ENCODE peak calls at places on chromosomes 4 and X, in seven cellular contexts. One of them, this sample, is unnamed.
A peak's percentile ranks its signal among the peaks of the same experiment; 100 is the strongest.

GRCh38 chrX:136619889-136620505 is 28.0 kb upstream of the CD40LG start:
- DNase-seq in HTR-8/SVneo: no peak
- DNase-seq in HT1080: peak; percentile 25
- DNase-seq in tibial nerve: no peak
- DNase-seq in left cardiac atrium: no peak
- DNase-seq in HT-29: no peak
- DNase-seq in M059J: no peak
- DNase-seq in this sample: no peak

GRCh38 chr4:161629694-161630441 is 533.9 kb downstream of the FSTL5 start:
- DNase-seq in HTR-8/SVneo: peak; percentile 25
- DNase-seq in HT1080: peak; percentile 1
- DNase-seq in tibial nerve: no peak
- DNase-seq in left cardiac atrium: no peak
- DNase-seq in HT-29: no peak
- DNase-seq in M059J: peak; percentile 89
- DNase-seq in this sample: no peak

GRCh38 chr4:41866799-41867677 is 68.2 kb upstream of the TMEM33 start:
- DNase-seq in HTR-8/SVneo: no peak
- DNase-seq in HT1080: no peak
- DNase-seq in tibial nerve: no peak
- DNase-seq in left cardiac atrium: no peak
- DNase-seq in HT-29: no peak
- DNase-seq in M059J: no peak
- DNase-seq in this sample: no peak

GRCh38 chr4:3791910-3792542 is 25.8 kb downstream of the ADRA2C start:
- DNase-seq in HTR-8/SVneo: peak; percentile 47
- DNase-seq in HT1080: peak; percentile 13
- DNase-seq in tibial nerve: no peak
- DNase-seq in left cardiac atrium: peak; percentile 36
- DNase-seq in HT-29: peak; percentile 41
- DNase-seq in M059J: peak; percentile 18
- DNase-seq in this sample: peak; percentile 36

GRCh38 chrX:46642145-46642544 is 68.6 kb downstream of the CHST7 start:
- DNase-seq in HTR-8/SVneo: peak; percentile 8
- DNase-seq in HT1080: peak; percentile 13
- DNase-seq in tibial nerve: no peak
- DNase-seq in left cardiac atrium: peak; percentile 28
- DNase-seq in HT-29: peak; percentile 60
- DNase-seq in M059J: peak; percentile 36
- DNase-seq in this sample: no peak

GRCh38 chrX:70454441-70455365 is 10.1 kb downstream of the DLG3 start:
- DNase-seq in HTR-8/SVneo: peak; percentile 93
- DNase-seq in HT1080: peak; percentile 19
- DNase-seq in tibial nerve: peak; percentile 34
- DNase-seq in left cardiac atrium: peak; percentile 76
- DNase-seq in HT-29: peak; percentile 91
- DNase-seq in M059J: peak; percentile 32
- DNase-seq in this sample: peak; percentile 85

GRCh38 chr4:78056265-78057129 is 626 bp upstream of the FRAS1 start:
- DNase-seq in HTR-8/SVneo: peak; percentile 39
- DNase-seq in HT1080: peak; percentile 87
- DNase-seq in tibial nerve: peak; percentile 57
- DNase-seq in left cardiac atrium: peak; percentile 78
- DNase-seq in HT-29: peak; percentile 98
- DNase-seq in M059J: peak; percentile 77
- DNase-seq in this sample: peak; percentile 63

GRCh38 chr4:15893967-15894366 is 44.6 kb downstream of the FGFBP1 start:
- DNase-seq in HTR-8/SVneo: peak; percentile 68
- DNase-seq in HT1080: peak; percentile 95
- DNase-seq in tibial nerve: no peak
- DNase-seq in left cardiac atrium: no peak
- DNase-seq in HT-29: peak; percentile 86
- DNase-seq in M059J: peak; percentile 99
- DNase-seq in this sample: no peak

GRCh38 chrX:101685923-101686322 is 26.3 kb upstream of the ARMCX2 start:
- DNase-seq in HTR-8/SVneo: no peak
- DNase-seq in HT1080: no peak
- DNase-seq in tibial nerve: no peak
- DNase-seq in left cardiac atrium: no peak
- DNase-seq in HT-29: no peak
- DNase-seq in M059J: no peak
- DNase-seq in this sample: no peak

GRCh38 chr4:84451546-84451945 is 47.5 kb downstream of the NKX6-1 start:
- DNase-seq in HTR-8/SVneo: no peak
- DNase-seq in HT1080: peak; percentile 5
- DNase-seq in tibial nerve: no peak
- DNase-seq in left cardiac atrium: no peak
- DNase-seq in HT-29: peak; percentile 20
- DNase-seq in M059J: no peak
- DNase-seq in this sample: no peak

GRCh38 chr4:6769984-6770420 is 12.5 kb upstream of the KIAA0232 start:
- DNase-seq in HTR-8/SVneo: no peak
- DNase-seq in HT1080: no peak
- DNase-seq in tibial nerve: no peak
- DNase-seq in left cardiac atrium: no peak
- DNase-seq in HT-29: no peak
- DNase-seq in M059J: no peak
- DNase-seq in this sample: no peak

GRCh38 chrX:120380699-120381098 is 18.8 kb downstream of the ATP1B4 start:
- DNase-seq in HTR-8/SVneo: no peak
- DNase-seq in HT1080: peak; percentile 28
- DNase-seq in tibial nerve: no peak
- DNase-seq in left cardiac atrium: no peak
- DNase-seq in HT-29: peak; percentile 48
- DNase-seq in M059J: peak; percentile 58
- DNase-seq in this sample: no peak

GRCh38 chr4:95728145-95728544 is 111.7 kb upstream of the PDHA2 start:
- DNase-seq in HTR-8/SVneo: no peak
- DNase-seq in HT1080: no peak
- DNase-seq in tibial nerve: no peak
- DNase-seq in left cardiac atrium: peak; percentile 20
- DNase-seq in HT-29: no peak
- DNase-seq in M059J: peak; percentile 75
- DNase-seq in this sample: peak; percentile 43

GRCh38 chrX:63754860-63755579 is 30.0 kb downstream of the ARHGEF9 start:
- DNase-seq in HTR-8/SVneo: peak; percentile 38
- DNase-seq in HT1080: peak; percentile 95
- DNase-seq in tibial nerve: peak; percentile 79
- DNase-seq in left cardiac atrium: peak; percentile 93
- DNase-seq in HT-29: peak; percentile 81
- DNase-seq in M059J: peak; percentile 96
- DNase-seq in this sample: peak; percentile 89

GRCh38 chrX:68462197-68462596 is 28.9 kb upstream of the OPHN1 start:
- DNase-seq in HTR-8/SVneo: no peak
- DNase-seq in HT1080: peak; percentile 26
- DNase-seq in tibial nerve: no peak
- DNase-seq in left cardiac atrium: no peak
- DNase-seq in HT-29: no peak
- DNase-seq in M059J: peak; percentile 78
- DNase-seq in this sample: no peak

GRCh38 chr4:187393546-187394344 is 601.8 kb upstream of the ZFP42 start:
- DNase-seq in HTR-8/SVneo: no peak
- DNase-seq in HT1080: no peak
- DNase-seq in tibial nerve: no peak
- DNase-seq in left cardiac atrium: no peak
- DNase-seq in HT-29: no peak
- DNase-seq in M059J: no peak
- DNase-seq in this sample: no peak

GRCh38 chrX:103845165-103845653 is 13.2 kb upstream of the RAB9B start:
- DNase-seq in HTR-8/SVneo: no peak
- DNase-seq in HT1080: peak; percentile 78
- DNase-seq in tibial nerve: peak; percentile 26
- DNase-seq in left cardiac atrium: peak; percentile 52
- DNase-seq in HT-29: peak; percentile 77
- DNase-seq in M059J: peak; percentile 83
- DNase-seq in this sample: peak; percentile 87

GRCh38 chrX:118552501-118552900 is 56.9 kb downstream of the DOCK11 start:
- DNase-seq in HTR-8/SVneo: no peak
- DNase-seq in HT1080: peak; percentile 83
- DNase-seq in tibial nerve: no peak
- DNase-seq in left cardiac atrium: no peak
- DNase-seq in HT-29: no peak
- DNase-seq in M059J: peak; percentile 73
- DNase-seq in this sample: no peak

GRCh38 chrX:42680651-42681050 is 97.3 kb downstream of the PPP1R2C start:
- DNase-seq in HTR-8/SVneo: no peak
- DNase-seq in HT1080: no peak
- DNase-seq in tibial nerve: no peak
- DNase-seq in left cardiac atrium: peak; percentile 22
- DNase-seq in HT-29: peak; percentile 33
- DNase-seq in M059J: peak; percentile 7
- DNase-seq in this sample: peak; percentile 19

GRCh38 chr4:121778991-121779628 is 14.1 kb upstream of the SMIM43 start:
- DNase-seq in HTR-8/SVneo: no peak
- DNase-seq in HT1080: no peak
- DNase-seq in tibial nerve: no peak
- DNase-seq in left cardiac atrium: no peak
- DNase-seq in HT-29: no peak
- DNase-seq in M059J: no peak
- DNase-seq in this sample: no peak

GRCh38 chr4:122716825-122717448 is 15.6 kb upstream of the BBS12 start:
- DNase-seq in HTR-8/SVneo: peak; percentile 69
- DNase-seq in HT1080: peak; percentile 67
- DNase-seq in tibial nerve: peak; percentile 35
- DNase-seq in left cardiac atrium: peak; percentile 73
- DNase-seq in HT-29: peak; percentile 85
- DNase-seq in M059J: peak; percentile 68
- DNase-seq in this sample: peak; percentile 23

GRCh38 chr4:110196206-110196870 is 2.1 kb downstream of the ELOVL6 start:
- DNase-seq in HTR-8/SVneo: peak; percentile 18
- DNase-seq in HT1080: peak; percentile 44
- DNase-seq in tibial nerve: no peak
- DNase-seq in left cardiac atrium: peak; percentile 56
- DNase-seq in HT-29: peak; percentile 48
- DNase-seq in M059J: peak; percentile 32
- DNase-seq in this sample: peak; percentile 60

GRCh38 chr4:152106113-152106763 is 345.4 kb upstream of the GATB start:
- DNase-seq in HTR-8/SVneo: peak; percentile 79
- DNase-seq in HT1080: peak; percentile 99
- DNase-seq in tibial nerve: peak; percentile 59
- DNase-seq in left cardiac atrium: peak; percentile 83
- DNase-seq in HT-29: peak; percentile 77
- DNase-seq in M059J: peak; percentile 98
- DNase-seq in this sample: peak; percentile 51

GRCh38 chrX:119935215-119935893 is 8.2 kb downstream of the NKAP start:
- DNase-seq in HTR-8/SVneo: no peak
- DNase-seq in HT1080: no peak
- DNase-seq in tibial nerve: no peak
- DNase-seq in left cardiac atrium: no peak
- DNase-seq in HT-29: no peak
- DNase-seq in M059J: no peak
- DNase-seq in this sample: no peak

GRCh38 chr4:149555146-149555545 is 260.5 kb downstream of the IQCM start:
- DNase-seq in HTR-8/SVneo: no peak
- DNase-seq in HT1080: peak; percentile 64
- DNase-seq in tibial nerve: no peak
- DNase-seq in left cardiac atrium: no peak
- DNase-seq in HT-29: no peak
- DNase-seq in M059J: peak; percentile 57
- DNase-seq in this sample: no peak

GRCh38 chrX:104098151-104098808 is 14.0 kb upstream of the ZCCHC18 start:
- DNase-seq in HTR-8/SVneo: no peak
- DNase-seq in HT1080: peak; percentile 46
- DNase-seq in tibial nerve: no peak
- DNase-seq in left cardiac atrium: peak; percentile 38
- DNase-seq in HT-29: peak; percentile 79
- DNase-seq in M059J: peak; percentile 73
- DNase-seq in this sample: no peak

GRCh38 chr4:8817813-8818062 is 53.9 kb downstream of the HMX1 start:
- DNase-seq in HTR-8/SVneo: no peak
- DNase-seq in HT1080: no peak
- DNase-seq in tibial nerve: no peak
- DNase-seq in left cardiac atrium: no peak
- DNase-seq in HT-29: no peak
- DNase-seq in M059J: no peak
- DNase-seq in this sample: no peak

GRCh38 chrX:40663880-40664630 is 16.7 kb upstream of the CXorf38 start:
- DNase-seq in HTR-8/SVneo: no peak
- DNase-seq in HT1080: no peak
- DNase-seq in tibial nerve: no peak
- DNase-seq in left cardiac atrium: no peak
- DNase-seq in HT-29: peak; percentile 3
- DNase-seq in M059J: no peak
- DNase-seq in this sample: peak; percentile 43

GRCh38 chr4:34309356-34309900 is 1934.9 kb downstream of the ARAP2 start:
- DNase-seq in HTR-8/SVneo: no peak
- DNase-seq in HT1080: no peak
- DNase-seq in tibial nerve: no peak
- DNase-seq in left cardiac atrium: no peak
- DNase-seq in HT-29: no peak
- DNase-seq in M059J: no peak
- DNase-seq in this sample: no peak

GRCh38 chrX:103215037-103215767 is at the start of gene BEX4:
- DNase-seq in HTR-8/SVneo: peak; percentile 44
- DNase-seq in HT1080: no peak
- DNase-seq in tibial nerve: peak; percentile 58
- DNase-seq in left cardiac atrium: peak; percentile 87
- DNase-seq in HT-29: no peak
- DNase-seq in M059J: peak; percentile 70
- DNase-seq in this sample: peak; percentile 89

GRCh38 chr4:25821899-25822298 is 40.9 kb downstream of the SEL1L3 start:
- DNase-seq in HTR-8/SVneo: no peak
- DNase-seq in HT1080: no peak
- DNase-seq in tibial nerve: no peak
- DNase-seq in left cardiac atrium: no peak
- DNase-seq in HT-29: no peak
- DNase-seq in M059J: no peak
- DNase-seq in this sample: no peak

GRCh38 chrX:77597511-77597910 is 150.3 kb downstream of the FGF16 start:
- DNase-seq in HTR-8/SVneo: no peak
- DNase-seq in HT1080: no peak
- DNase-seq in tibial nerve: no peak
- DNase-seq in left cardiac atrium: no peak
- DNase-seq in HT-29: no peak
- DNase-seq in M059J: peak; percentile 6
- DNase-seq in this sample: no peak

GRCh38 chr4:7052923-7053715 is 9.9 kb downstream of the TADA2B start:
- DNase-seq in HTR-8/SVneo: no peak
- DNase-seq in HT1080: no peak
- DNase-seq in tibial nerve: no peak
- DNase-seq in left cardiac atrium: no peak
- DNase-seq in HT-29: no peak
- DNase-seq in M059J: no peak
- DNase-seq in this sample: no peak

GRCh38 chrX:50644496-50644895 is 169.5 kb downstream of the SHROOM4 start:
- DNase-seq in HTR-8/SVneo: no peak
- DNase-seq in HT1080: no peak
- DNase-seq in tibial nerve: no peak
- DNase-seq in left cardiac atrium: no peak
- DNase-seq in HT-29: no peak
- DNase-seq in M059J: no peak
- DNase-seq in this sample: no peak